ENCODE peak calls at places on chromosomes 4 and X, in five cellular contexts. C is CD4-positive, alpha-beta T cell; K is activated T-cell treated with anti-CD3 and anti-CD28 coated beads for 48 hours; A is effector CD4-positive, alpha-beta T cell; E is substantia nigra. S is an unnamed sample.

GRCh38 chr4:156591679-156592078 is 379.9 kb downstream of the PDGFC start:
- DNase-seq in C (no peak), K (no peak), A (no peak), E (no peak), S (no peak)

GRCh38 chr4:56283394-56283793 is 103.9 kb downstream of the AASDH start:
- DNase-seq in C (no peak), K (no peak), A (no peak), E (no peak), S (no peak)

GRCh38 chr4:118032691-118033090 is 1.6 kb upstream of the NDST3 start:
- DNase-seq in C (no peak), K (no peak), A (no peak), E (no peak), S (no peak)

GRCh38 chrX:23904096-23904495 is 3.6 kb downstream of the APOO start:
- DNase-seq in C (no peak), K (no peak), A (no peak), E (no peak), S (no peak)

GRCh38 chr4:38455092-38455855 is 208.7 kb upstream of the KLF3 start:
- DNase-seq in C (no peak), K (no peak), A (no peak), E (no peak), S (no peak)

GRCh38 chr4:154529737-154530136 is 20.5 kb downstream of the PLRG1 start:
- DNase-seq in C (no peak), K (no peak), A (no peak), E (no peak), S (no peak)

GRCh38 chrX:19064175-19064574 is 58.1 kb downstream of the ADGRG2 start:
- DNase-seq in C (no peak), K (no peak), A (no peak), E (no peak), S (no peak)

GRCh38 chr4:147312376-147313046 is 168.4 kb upstream of the EDNRA start:
- DNase-seq in C (no peak), K (no peak), A (no peak), E (no peak), S (no peak)

GRCh38 chrX:46333550-46333949 is 211.7 kb downstream of the ZNF674 start:
- DNase-seq in C (no peak), K (no peak), A (no peak), E (no peak), S (no peak)